ENCODE peak calls at places on chromosomes 1 and 21, in six cellular contexts. One of them, this sample, is unnamed.

GRCh38 chr1:204647114-204647804 is 38.3 kb downstream of the LRRN2 start:
- DNase-seq in left lung: no peak
- DNase-seq in lung: no peak
- DNase-seq in breast epithelium: no peak
- DNase-seq in dorsolateral prefrontal cortex: no peak
- DNase-seq in stomach: peak; percentile 32
- DNase-seq in this sample: peak; percentile 88

GRCh38 chr1:102628008-102628736 is 480.1 kb downstream of the COL11A1 start:
- DNase-seq in dorsolateral prefrontal cortex: peak; percentile 11
- DNase-seq in stomach: no peak
- DNase-seq in lung: no peak
- DNase-seq in breast epithelium: no peak
- DNase-seq in left lung: no peak
- DNase-seq in this sample: peak; percentile 20

GRCh38 chr1:100950776-100951175 is 54.9 kb downstream of the SLC30A7 start:
- DNase-seq in stomach: no peak
- DNase-seq in breast epithelium: no peak
- DNase-seq in dorsolateral prefrontal cortex: no peak
- DNase-seq in left lung: no peak
- DNase-seq in lung: no peak
- DNase-seq in this sample: no peak

GRCh38 chr1:97190326-97190725 is 468.7 kb downstream of the PTBP2 start:
- DNase-seq in stomach: no peak
- DNase-seq in dorsolateral prefrontal cortex: no peak
- DNase-seq in left lung: no peak
- DNase-seq in lung: no peak
- DNase-seq in breast epithelium: no peak
- DNase-seq in this sample: peak; percentile 31

GRCh38 chr1:109910123-109910962 is at the start of gene CSF1:
- DNase-seq in breast epithelium: peak; percentile 71
- DNase-seq in dorsolateral prefrontal cortex: peak; percentile 76
- DNase-seq in stomach: peak; percentile 77
- DNase-seq in lung: peak; percentile 81
- DNase-seq in left lung: peak; percentile 80
- DNase-seq in this sample: peak; percentile 72

GRCh38 chr1:2322593-2323295 is 68.6 kb downstream of the MORN1 start:
- DNase-seq in left lung: peak; percentile 63
- DNase-seq in breast epithelium: peak; percentile 89
- DNase-seq in dorsolateral prefrontal cortex: no peak
- DNase-seq in stomach: no peak
- DNase-seq in lung: no peak
- DNase-seq in this sample: no peak

GRCh38 chr1:112956503-112957132 is 622 bp upstream of the SLC16A1 start:
- DNase-seq in dorsolateral prefrontal cortex: peak; percentile 22
- DNase-seq in breast epithelium: no peak
- DNase-seq in stomach: no peak
- DNase-seq in left lung: peak; percentile 34
- DNase-seq in lung: peak; percentile 29
- DNase-seq in this sample: peak; percentile 59

GRCh38 chr21:14259669-14260458 is 43.9 kb downstream of the RBM11 start:
- DNase-seq in breast epithelium: no peak
- DNase-seq in lung: no peak
- DNase-seq in stomach: no peak
- DNase-seq in left lung: no peak
- DNase-seq in dorsolateral prefrontal cortex: no peak
- DNase-seq in this sample: peak; percentile 65

GRCh38 chr21:14306143-14306907 is 76.6 kb downstream of the HSPA13 start:
- DNase-seq in lung: no peak
- DNase-seq in breast epithelium: no peak
- DNase-seq in left lung: no peak
- DNase-seq in dorsolateral prefrontal cortex: no peak
- DNase-seq in stomach: no peak
- DNase-seq in this sample: peak; percentile 46

GRCh38 chr21:43016728-43017127 is 42.4 kb downstream of the PKNOX1 start:
- DNase-seq in breast epithelium: no peak
- DNase-seq in stomach: no peak
- DNase-seq in dorsolateral prefrontal cortex: no peak
- DNase-seq in left lung: no peak
- DNase-seq in lung: no peak
- DNase-seq in this sample: no peak

GRCh38 chr1:202286622-202287097 is 55.1 kb downstream of the UBE2T start:
- DNase-seq in left lung: no peak
- DNase-seq in breast epithelium: no peak
- DNase-seq in stomach: no peak
- DNase-seq in dorsolateral prefrontal cortex: no peak
- DNase-seq in lung: peak; percentile 32
- DNase-seq in this sample: no peak

GRCh38 chr1:29967261-29967660 is 730.9 kb downstream of the PTPRU start:
- DNase-seq in stomach: no peak
- DNase-seq in breast epithelium: no peak
- DNase-seq in left lung: no peak
- DNase-seq in lung: no peak
- DNase-seq in dorsolateral prefrontal cortex: no peak
- DNase-seq in this sample: no peak

GRCh38 chr1:29389533-29390041 is 153.3 kb downstream of the PTPRU start:
- DNase-seq in dorsolateral prefrontal cortex: no peak
- DNase-seq in lung: no peak
- DNase-seq in breast epithelium: no peak
- DNase-seq in stomach: no peak
- DNase-seq in left lung: no peak
- DNase-seq in this sample: no peak

GRCh38 chr1:33030575-33030974 is 6.1 kb downstream of the AK2 start:
- DNase-seq in lung: no peak
- DNase-seq in breast epithelium: no peak
- DNase-seq in dorsolateral prefrontal cortex: no peak
- DNase-seq in left lung: no peak
- DNase-seq in stomach: no peak
- DNase-seq in this sample: peak; percentile 81

GRCh38 chr1:165217958-165218357 is 138.6 kb downstream of the LMX1A start:
- DNase-seq in left lung: no peak
- DNase-seq in lung: no peak
- DNase-seq in stomach: no peak
- DNase-seq in breast epithelium: no peak
- DNase-seq in dorsolateral prefrontal cortex: no peak
- DNase-seq in this sample: no peak

GRCh38 chr1:222861057-222861456 is 46.2 kb downstream of the DISP1 start:
- DNase-seq in lung: no peak
- DNase-seq in left lung: no peak
- DNase-seq in stomach: no peak
- DNase-seq in dorsolateral prefrontal cortex: no peak
- DNase-seq in breast epithelium: no peak
- DNase-seq in this sample: no peak

GRCh38 chr1:56758135-56758534 is 61.1 kb downstream of the FYB2 start:
- DNase-seq in dorsolateral prefrontal cortex: no peak
- DNase-seq in lung: no peak
- DNase-seq in breast epithelium: peak; percentile 19
- DNase-seq in stomach: peak; percentile 43
- DNase-seq in left lung: no peak
- DNase-seq in this sample: peak; percentile 61

GRCh38 chr1:27885620-27886352 is 13.4 kb downstream of the THEMIS2 start:
- DNase-seq in lung: no peak
- DNase-seq in stomach: no peak
- DNase-seq in breast epithelium: no peak
- DNase-seq in dorsolateral prefrontal cortex: no peak
- DNase-seq in left lung: no peak
- DNase-seq in this sample: no peak

GRCh38 chr1:201016211-201016651 is 7.3 kb downstream of the KIF21B start:
- DNase-seq in dorsolateral prefrontal cortex: peak; percentile 65
- DNase-seq in lung: no peak
- DNase-seq in breast epithelium: no peak
- DNase-seq in left lung: no peak
- DNase-seq in stomach: no peak
- DNase-seq in this sample: peak; percentile 46

GRCh38 chr21:33374080-33374873 is 28.9 kb upstream of the IFNGR2 start:
- DNase-seq in dorsolateral prefrontal cortex: no peak
- DNase-seq in breast epithelium: no peak
- DNase-seq in lung: peak; percentile 53
- DNase-seq in left lung: peak; percentile 65
- DNase-seq in stomach: peak; percentile 58
- DNase-seq in this sample: peak; percentile 72

GRCh38 chr1:89706700-89707012 is 73.7 kb downstream of the LRRC8C start:
- DNase-seq in lung: no peak
- DNase-seq in breast epithelium: no peak
- DNase-seq in stomach: no peak
- DNase-seq in left lung: no peak
- DNase-seq in dorsolateral prefrontal cortex: no peak
- DNase-seq in this sample: no peak

GRCh38 chr1:200890818-200891773 is 3.6 kb upstream of the INAVA start:
- DNase-seq in dorsolateral prefrontal cortex: peak; percentile 27
- DNase-seq in lung: no peak
- DNase-seq in stomach: no peak
- DNase-seq in breast epithelium: peak; percentile 38
- DNase-seq in left lung: no peak
- DNase-seq in this sample: peak; percentile 81

GRCh38 chr1:225816643-225817538 is 7.0 kb downstream of the EPHX1 start:
- DNase-seq in left lung: no peak
- DNase-seq in lung: no peak
- DNase-seq in dorsolateral prefrontal cortex: no peak
- DNase-seq in stomach: peak; percentile 42
- DNase-seq in breast epithelium: no peak
- DNase-seq in this sample: no peak

GRCh38 chr1:147640553-147641165 is 29.7 kb downstream of the ACP6 start:
- DNase-seq in breast epithelium: peak; percentile 30
- DNase-seq in dorsolateral prefrontal cortex: peak; percentile 44
- DNase-seq in left lung: peak; percentile 77
- DNase-seq in lung: peak; percentile 76
- DNase-seq in stomach: peak; percentile 73
- DNase-seq in this sample: peak; percentile 90
- TF ChIP-seq CTCF in breast epithelium: peak; percentile 66
- TF ChIP-seq CTCF in dorsolateral prefrontal cortex: peak; percentile 75
- TF ChIP-seq CTCF in left lung: peak; percentile 91
- TF ChIP-seq CTCF in lung: peak; percentile 58
- TF ChIP-seq CTCF in stomach: peak; percentile 25
- TF ChIP-seq CTCF in this sample: peak; percentile 96

DNA sequence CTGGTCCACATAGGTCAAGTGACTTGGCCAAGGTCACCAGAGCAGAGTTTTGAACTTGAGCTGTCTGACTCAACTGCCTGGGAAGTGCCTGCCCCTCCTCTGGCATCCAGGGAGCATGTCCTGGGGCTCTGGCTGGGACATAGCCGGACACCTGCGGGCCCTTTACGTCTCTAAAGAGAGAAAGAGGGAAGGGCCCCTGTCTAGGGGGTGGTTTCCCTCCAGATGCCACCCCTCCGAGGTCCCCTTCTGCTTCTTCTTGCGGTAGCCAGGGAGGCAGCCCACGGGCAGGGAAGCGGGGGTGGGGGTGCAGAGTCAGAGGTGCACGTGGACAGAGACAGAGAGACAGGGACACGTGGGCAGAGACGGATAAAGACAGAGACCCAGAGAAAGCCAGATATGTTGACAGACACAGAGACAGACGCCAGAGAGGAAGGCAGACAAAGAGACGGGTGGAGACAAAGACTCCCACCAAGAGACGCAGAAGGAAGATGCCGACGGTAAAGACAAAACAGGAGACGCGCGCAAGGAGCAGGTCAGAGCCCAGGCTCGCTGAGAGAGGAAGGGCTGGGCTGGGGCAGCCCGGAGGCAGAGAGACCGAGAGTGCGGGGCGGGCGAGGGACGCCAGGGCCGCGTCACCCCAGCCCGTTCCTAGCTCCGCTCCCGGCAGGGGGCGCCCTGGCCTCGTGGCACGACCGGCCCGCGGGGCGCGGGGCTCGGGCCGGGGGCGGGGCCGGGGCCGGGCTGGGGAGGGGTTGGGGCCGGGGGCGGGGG is 458 bp upstream of the ALPL start:
- DNase-seq in breast epithelium: no peak
- DNase-seq in lung: peak; percentile 81
- DNase-seq in stomach: peak; percentile 76
- DNase-seq in dorsolateral prefrontal cortex: peak; percentile 34
- DNase-seq in left lung: peak; percentile 73
- DNase-seq in this sample: peak; percentile 34
- TF ChIP-seq CTCF in breast epithelium: peak; percentile 39
- TF ChIP-seq CTCF in lung: peak; percentile 36
- TF ChIP-seq CTCF in stomach: no peak
- TF ChIP-seq CTCF in dorsolateral prefrontal cortex: peak; percentile 51
- TF ChIP-seq CTCF in left lung: peak; percentile 75
- TF ChIP-seq CTCF in this sample: peak; percentile 37

DNA sequence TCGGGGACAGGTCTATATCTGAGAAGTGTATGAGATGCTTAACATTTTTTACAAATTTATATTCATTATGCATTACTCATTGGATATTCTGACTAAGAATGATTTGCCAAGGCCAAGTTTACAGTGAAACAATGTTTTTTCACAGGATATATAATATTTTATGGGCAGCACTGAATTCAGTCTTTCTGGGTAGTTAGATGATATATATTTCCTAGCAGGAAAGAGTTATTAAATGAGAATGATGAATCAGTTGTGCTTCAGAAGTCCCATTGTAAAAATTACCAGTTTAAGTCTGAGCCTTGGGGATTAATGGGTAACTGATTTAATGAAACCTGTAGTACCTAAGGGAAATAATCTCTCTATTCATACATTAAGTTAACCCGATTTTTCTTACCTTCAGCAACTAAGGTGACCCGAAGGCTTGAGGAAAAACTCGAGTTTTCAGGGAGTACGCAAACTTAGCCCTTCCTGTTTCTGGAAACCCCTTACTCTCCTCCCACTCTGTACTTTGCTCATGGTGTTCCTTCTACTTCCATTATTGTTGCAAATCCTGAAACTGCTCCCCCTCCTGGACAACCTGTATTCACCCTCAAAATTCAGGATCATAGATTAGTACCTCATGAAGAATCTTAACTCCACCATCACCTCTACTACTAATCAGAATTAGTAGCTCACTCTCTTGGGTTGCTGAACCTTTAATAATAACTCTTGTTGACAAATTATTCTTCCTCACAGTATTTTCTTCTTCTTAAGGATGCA is 135.1 kb downstream of the AK5 start:
- DNase-seq in stomach: no peak
- DNase-seq in lung: no peak
- DNase-seq in left lung: no peak
- DNase-seq in dorsolateral prefrontal cortex: no peak
- DNase-seq in breast epithelium: no peak
- DNase-seq in this sample: peak; percentile 55
- TF ChIP-seq CTCF in stomach: no peak
- TF ChIP-seq CTCF in lung: no peak
- TF ChIP-seq CTCF in left lung: no peak
- TF ChIP-seq CTCF in dorsolateral prefrontal cortex: peak; percentile 23
- TF ChIP-seq CTCF in breast epithelium: no peak
- TF ChIP-seq CTCF in this sample: peak; percentile 41

GRCh38 chr1:45793942-45794604 is 9.3 kb upstream of the MAST2 start:
- DNase-seq in dorsolateral prefrontal cortex: no peak
- DNase-seq in left lung: no peak
- DNase-seq in lung: no peak
- DNase-seq in breast epithelium: no peak
- DNase-seq in stomach: no peak
- DNase-seq in this sample: no peak

GRCh38 chr1:45796381-45796780 is 7.0 kb upstream of the MAST2 start:
- DNase-seq in breast epithelium: no peak
- DNase-seq in stomach: no peak
- DNase-seq in dorsolateral prefrontal cortex: no peak
- DNase-seq in left lung: no peak
- DNase-seq in lung: no peak
- DNase-seq in this sample: no peak

GRCh38 chr1:45789601-45790000 is 13.8 kb upstream of the MAST2 start:
- DNase-seq in lung: no peak
- DNase-seq in breast epithelium: no peak
- DNase-seq in dorsolateral prefrontal cortex: no peak
- DNase-seq in stomach: no peak
- DNase-seq in left lung: no peak
- DNase-seq in this sample: no peak

GRCh38 chr1:45796946-45797345 is 6.5 kb upstream of the MAST2 start:
- DNase-seq in breast epithelium: no peak
- DNase-seq in dorsolateral prefrontal cortex: no peak
- DNase-seq in left lung: no peak
- DNase-seq in stomach: no peak
- DNase-seq in lung: no peak
- DNase-seq in this sample: no peak

GRCh38 chr1:45792744-45793143 is 10.7 kb upstream of the MAST2 start:
- DNase-seq in lung: no peak
- DNase-seq in breast epithelium: no peak
- DNase-seq in dorsolateral prefrontal cortex: no peak
- DNase-seq in left lung: no peak
- DNase-seq in stomach: no peak
- DNase-seq in this sample: no peak
- TF ChIP-seq CTCF in lung: no peak
- TF ChIP-seq CTCF in breast epithelium: no peak
- TF ChIP-seq CTCF in dorsolateral prefrontal cortex: no peak
- TF ChIP-seq CTCF in left lung: no peak
- TF ChIP-seq CTCF in stomach: no peak
- TF ChIP-seq CTCF in this sample: no peak

This sample was measured in MCF 10A.